ENCODE peak calls at places on chromosomes 13 and 19, in nine cellular contexts. One of them, this sample, is unnamed.

GRCh38 chr13:35711909-35712308 is 235.4 kb upstream of the MAB21L1 start:
- DNase-seq in ovary: no peak
- DNase-seq in Peyer's patch: no peak
- DNase-seq in heart left ventricle: no peak
- DNase-seq in A549: no peak
- DNase-seq in endothelial cell of umbilical vein: no peak
- DNase-seq in uterus: no peak
- DNase-seq in stomach: no peak
- DNase-seq in esophagus squamous epithelium: no peak
- DNase-seq in this sample: no peak

GRCh38 chr13:28622286-28622685 is 36.6 kb upstream of the POMP start:
- DNase-seq in ovary: no peak
- DNase-seq in Peyer's patch: peak; percentile 53
- DNase-seq in heart left ventricle: peak; percentile 66
- DNase-seq in A549: no peak
- DNase-seq in endothelial cell of umbilical vein: no peak
- DNase-seq in uterus: no peak
- DNase-seq in stomach: peak; percentile 27
- DNase-seq in esophagus squamous epithelium: no peak
- DNase-seq in this sample: no peak

GRCh38 chr19:49216076-49216475 is 58.5 kb downstream of the TRPM4 start:
- DNase-seq in ovary: no peak
- DNase-seq in Peyer's patch: no peak
- DNase-seq in heart left ventricle: no peak
- DNase-seq in A549: peak; percentile 37
- DNase-seq in endothelial cell of umbilical vein: no peak
- DNase-seq in uterus: no peak
- DNase-seq in stomach: no peak
- DNase-seq in esophagus squamous epithelium: no peak
- DNase-seq in this sample: no peak

GRCh38 chr13:113656015-113656588 is 1.9 kb downstream of the ATP4B start:
- DNase-seq in ovary: no peak
- DNase-seq in Peyer's patch: peak; percentile 40
- DNase-seq in heart left ventricle: no peak
- DNase-seq in A549: no peak
- DNase-seq in endothelial cell of umbilical vein: no peak
- DNase-seq in uterus: peak; percentile 8
- DNase-seq in stomach: peak; percentile 26
- DNase-seq in esophagus squamous epithelium: no peak
- DNase-seq in this sample: no peak

GRCh38 chr19:15466851-15467733 is 2.7 kb upstream of the RASAL3 start:
- DNase-seq in ovary: no peak
- DNase-seq in Peyer's patch: peak; percentile 67
- DNase-seq in heart left ventricle: no peak
- DNase-seq in A549: peak; percentile 55
- DNase-seq in endothelial cell of umbilical vein: peak; percentile 99
- DNase-seq in uterus: no peak
- DNase-seq in stomach: no peak
- DNase-seq in esophagus squamous epithelium: no peak
- DNase-seq in this sample: peak; percentile 29

GRCh38 chr19:38265213-38265861 is 964 bp downstream of the SPINT2 start:
- DNase-seq in ovary: peak; percentile 33
- DNase-seq in Peyer's patch: peak; percentile 65
- DNase-seq in heart left ventricle: no peak
- DNase-seq in A549: peak; percentile 87
- DNase-seq in endothelial cell of umbilical vein: no peak
- DNase-seq in uterus: no peak
- DNase-seq in stomach: peak; percentile 63
- DNase-seq in esophagus squamous epithelium: no peak
- DNase-seq in this sample: peak; percentile 61

GRCh38 chr13:32941368-32941767 is 74.9 kb upstream of the KL start:
- DNase-seq in ovary: no peak
- DNase-seq in Peyer's patch: no peak
- DNase-seq in heart left ventricle: no peak
- DNase-seq in A549: no peak
- DNase-seq in endothelial cell of umbilical vein: no peak
- DNase-seq in uterus: no peak
- DNase-seq in stomach: no peak
- DNase-seq in esophagus squamous epithelium: no peak
- DNase-seq in this sample: no peak

GRCh38 chr19:12666305-12667048 is at the start of the genes MAN2B1 and WDR83:
- DNase-seq in ovary: peak; percentile 72
- DNase-seq in Peyer's patch: peak; percentile 88
- DNase-seq in heart left ventricle: peak; percentile 85
- DNase-seq in A549: peak; percentile 41
- DNase-seq in endothelial cell of umbilical vein: peak; percentile 82
- DNase-seq in uterus: peak; percentile 64
- DNase-seq in stomach: peak; percentile 81
- DNase-seq in esophagus squamous epithelium: no peak
- DNase-seq in this sample: peak; percentile 78

GRCh38 chr19:7850429-7850819 is 20.4 kb downstream of the EVI5L start:
- DNase-seq in ovary: no peak
- DNase-seq in Peyer's patch: no peak
- DNase-seq in heart left ventricle: peak; percentile 54
- DNase-seq in A549: no peak
- DNase-seq in endothelial cell of umbilical vein: no peak
- DNase-seq in uterus: no peak
- DNase-seq in stomach: no peak
- DNase-seq in esophagus squamous epithelium: no peak
- DNase-seq in this sample: no peak

GRCh38 chr19:53659292-53659691 is 27.5 kb downstream of the DPRX start:
- DNase-seq in ovary: no peak
- DNase-seq in Peyer's patch: no peak
- DNase-seq in heart left ventricle: peak; percentile 36
- DNase-seq in A549: peak; percentile 72
- DNase-seq in endothelial cell of umbilical vein: no peak
- DNase-seq in uterus: no peak
- DNase-seq in stomach: no peak
- DNase-seq in esophagus squamous epithelium: no peak
- DNase-seq in this sample: peak; percentile 29

GRCh38 chr19:2048959-2049740 is 1.9 kb downstream of the MKNK2 start:
- DNase-seq in ovary: peak; percentile 44
- DNase-seq in Peyer's patch: peak; percentile 57
- DNase-seq in heart left ventricle: peak; percentile 63
- DNase-seq in A549: no peak
- DNase-seq in endothelial cell of umbilical vein: no peak
- DNase-seq in uterus: no peak
- DNase-seq in stomach: no peak
- DNase-seq in esophagus squamous epithelium: no peak
- DNase-seq in this sample: peak; percentile 64

GRCh38 chr19:46537136-46538097 is 41.8 kb upstream of the PNMA8B start:
- DNase-seq in ovary: peak; percentile 41
- DNase-seq in Peyer's patch: peak; percentile 86
- DNase-seq in heart left ventricle: peak; percentile 43
- DNase-seq in A549: peak; percentile 55
- DNase-seq in endothelial cell of umbilical vein: peak; percentile 41
- DNase-seq in uterus: no peak
- DNase-seq in stomach: peak; percentile 65
- DNase-seq in esophagus squamous epithelium: no peak
- DNase-seq in this sample: peak; percentile 64

GRCh38 chr13:49357694-49358093 is 86.2 kb downstream of the CAB39L start:
- DNase-seq in ovary: no peak
- DNase-seq in Peyer's patch: no peak
- DNase-seq in heart left ventricle: no peak
- DNase-seq in A549: no peak
- DNase-seq in endothelial cell of umbilical vein: no peak
- DNase-seq in uterus: no peak
- DNase-seq in stomach: no peak
- DNase-seq in esophagus squamous epithelium: no peak
- DNase-seq in this sample: no peak

GRCh38 chr13:33262069-33262487 is 23.5 kb downstream of the STARD13 start:
- DNase-seq in ovary: no peak
- DNase-seq in Peyer's patch: peak; percentile 79
- DNase-seq in heart left ventricle: no peak
- DNase-seq in A549: no peak
- DNase-seq in endothelial cell of umbilical vein: peak; percentile 22
- DNase-seq in uterus: peak; percentile 65
- DNase-seq in stomach: no peak
- DNase-seq in esophagus squamous epithelium: no peak
- DNase-seq in this sample: no peak

GRCh38 chr13:59842507-59842906 is 321.2 kb downstream of the DIAPH3 start:
- DNase-seq in ovary: no peak
- DNase-seq in Peyer's patch: no peak
- DNase-seq in heart left ventricle: no peak
- DNase-seq in A549: no peak
- DNase-seq in endothelial cell of umbilical vein: peak; percentile 17
- DNase-seq in uterus: no peak
- DNase-seq in stomach: no peak
- DNase-seq in esophagus squamous epithelium: no peak
- DNase-seq in this sample: no peak

GRCh38 chr13:20429682-20430081 is 96.0 kb downstream of the CRYL1 start:
- DNase-seq in ovary: no peak
- DNase-seq in Peyer's patch: no peak
- DNase-seq in heart left ventricle: no peak
- DNase-seq in A549: no peak
- DNase-seq in endothelial cell of umbilical vein: no peak
- DNase-seq in uterus: no peak
- DNase-seq in stomach: no peak
- DNase-seq in esophagus squamous epithelium: no peak
- DNase-seq in this sample: no peak

GRCh38 chr13:19664481-19665230 is 31.2 kb downstream of the MPHOSPH8 start:
- DNase-seq in ovary: no peak
- DNase-seq in Peyer's patch: no peak
- DNase-seq in heart left ventricle: no peak
- DNase-seq in A549: no peak
- DNase-seq in endothelial cell of umbilical vein: no peak
- DNase-seq in uterus: no peak
- DNase-seq in stomach: no peak
- DNase-seq in esophagus squamous epithelium: no peak
- DNase-seq in this sample: no peak

GRCh38 chr19:8680676-8681344 is 17.8 kb downstream of the ACTL9 start:
- DNase-seq in ovary: no peak
- DNase-seq in Peyer's patch: no peak
- DNase-seq in heart left ventricle: no peak
- DNase-seq in A549: no peak
- DNase-seq in endothelial cell of umbilical vein: no peak
- DNase-seq in uterus: no peak
- DNase-seq in stomach: no peak
- DNase-seq in esophagus squamous epithelium: no peak
- DNase-seq in this sample: no peak

GRCh38 chr13:79530270-79530669 is 49.3 kb downstream of the NDFIP2 start:
- DNase-seq in ovary: no peak
- DNase-seq in Peyer's patch: no peak
- DNase-seq in heart left ventricle: no peak
- DNase-seq in A549: no peak
- DNase-seq in endothelial cell of umbilical vein: no peak
- DNase-seq in uterus: no peak
- DNase-seq in stomach: no peak
- DNase-seq in esophagus squamous epithelium: no peak
- DNase-seq in this sample: no peak

GRCh38 chr13:113049521-113049941 is 56.1 kb upstream of the F7 start:
- DNase-seq in ovary: no peak
- DNase-seq in Peyer's patch: no peak
- DNase-seq in heart left ventricle: peak; percentile 70
- DNase-seq in A549: no peak
- DNase-seq in endothelial cell of umbilical vein: no peak
- DNase-seq in uterus: no peak
- DNase-seq in stomach: no peak
- DNase-seq in esophagus squamous epithelium: no peak
- DNase-seq in this sample: no peak

GRCh38 chr13:106471957-106472543 is 63.4 kb downstream of the EFNB2 start:
- DNase-seq in ovary: no peak
- DNase-seq in Peyer's patch: peak; percentile 83
- DNase-seq in heart left ventricle: no peak
- DNase-seq in A549: peak; percentile 59
- DNase-seq in endothelial cell of umbilical vein: peak; percentile 77
- DNase-seq in uterus: peak; percentile 40
- DNase-seq in stomach: peak; percentile 68
- DNase-seq in esophagus squamous epithelium: no peak
- DNase-seq in this sample: no peak

DNA sequence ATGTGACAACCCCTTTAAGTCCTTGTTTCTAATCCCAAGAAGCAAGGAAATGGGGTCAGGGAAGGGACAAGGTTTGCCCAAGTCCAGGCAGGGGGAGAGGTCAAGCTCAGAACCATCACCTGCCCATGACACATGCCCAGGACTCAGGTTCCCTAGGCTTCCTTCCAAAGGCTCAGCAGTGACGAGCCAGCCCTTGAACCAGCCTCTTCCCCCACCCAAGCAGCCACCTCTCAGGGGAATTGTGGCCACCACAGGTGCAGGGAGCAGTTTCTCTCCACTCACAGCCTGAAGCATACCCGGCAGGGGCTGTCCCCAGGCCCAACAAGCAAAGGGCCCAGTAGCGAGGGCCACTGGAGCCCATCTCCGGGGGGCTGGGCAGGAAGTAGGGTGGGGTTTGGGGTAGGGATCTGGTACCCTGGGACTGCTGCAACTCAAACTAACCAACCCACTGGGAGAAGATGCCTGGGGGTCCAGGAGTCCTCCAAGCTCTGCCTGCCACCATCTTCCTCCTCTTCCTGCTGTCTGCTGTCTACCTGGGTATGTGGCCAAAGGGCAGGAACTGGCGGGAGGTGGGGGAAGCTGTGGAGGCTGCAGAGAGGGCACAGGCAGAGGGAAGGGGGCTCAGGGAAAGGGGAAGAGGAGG is at the start of gene CD79A:
- DNase-seq in ovary: no peak
- DNase-seq in Peyer's patch: peak; percentile 94
- DNase-seq in heart left ventricle: no peak
- DNase-seq in A549: no peak
- DNase-seq in endothelial cell of umbilical vein: no peak
- DNase-seq in uterus: no peak
- DNase-seq in stomach: no peak
- DNase-seq in esophagus squamous epithelium: no peak
- DNase-seq in this sample: no peak
- TF ChIP-seq POLR2A in ovary: no peak
- TF ChIP-seq POLR2A in Peyer's patch: no peak
- TF ChIP-seq POLR2A in heart left ventricle: no peak
- TF ChIP-seq POLR2A in A549: no peak
- TF ChIP-seq POLR2A in endothelial cell of umbilical vein: no peak
- TF ChIP-seq POLR2A in uterus: no peak
- TF ChIP-seq POLR2A in stomach: no peak
- TF ChIP-seq POLR2A in esophagus squamous epithelium: no peak
- TF ChIP-seq POLR2A in this sample: no peak

GRCh38 chr19:798415-799075 is 1.3 kb downstream of the PTBP1 start:
- DNase-seq in ovary: no peak
- DNase-seq in Peyer's patch: peak; percentile 81
- DNase-seq in heart left ventricle: no peak
- DNase-seq in A549: no peak
- DNase-seq in endothelial cell of umbilical vein: no peak
- DNase-seq in uterus: no peak
- DNase-seq in stomach: no peak
- DNase-seq in esophagus squamous epithelium: no peak
- DNase-seq in this sample: peak; percentile 74
- TF ChIP-seq POLR2A in ovary: no peak
- TF ChIP-seq POLR2A in Peyer's patch: peak; percentile 19
- TF ChIP-seq POLR2A in heart left ventricle: no peak
- TF ChIP-seq POLR2A in A549: no peak
- TF ChIP-seq POLR2A in endothelial cell of umbilical vein: no peak
- TF ChIP-seq POLR2A in uterus: no peak
- TF ChIP-seq POLR2A in stomach: no peak
- TF ChIP-seq POLR2A in esophagus squamous epithelium: no peak
- TF ChIP-seq POLR2A in this sample: no peak

GRCh38 chr13:27122036-27122435 is 49.6 kb downstream of the USP12 start:
- DNase-seq in ovary: no peak
- DNase-seq in Peyer's patch: no peak
- DNase-seq in heart left ventricle: no peak
- DNase-seq in A549: no peak
- DNase-seq in endothelial cell of umbilical vein: no peak
- DNase-seq in uterus: no peak
- DNase-seq in stomach: no peak
- DNase-seq in esophagus squamous epithelium: no peak
- DNase-seq in this sample: no peak
- TF ChIP-seq POLR2A in ovary: no peak
- TF ChIP-seq POLR2A in Peyer's patch: no peak
- TF ChIP-seq POLR2A in heart left ventricle: no peak
- TF ChIP-seq POLR2A in A549: no peak
- TF ChIP-seq POLR2A in endothelial cell of umbilical vein: no peak
- TF ChIP-seq POLR2A in uterus: no peak
- TF ChIP-seq POLR2A in stomach: no peak
- TF ChIP-seq POLR2A in esophagus squamous epithelium: no peak
- TF ChIP-seq POLR2A in this sample: no peak

GRCh38 chr19:40507892-40508291 is 41.1 kb downstream of the SPTBN4 start:
- DNase-seq in ovary: no peak
- DNase-seq in Peyer's patch: no peak
- DNase-seq in heart left ventricle: no peak
- DNase-seq in A549: peak; percentile 42
- DNase-seq in endothelial cell of umbilical vein: no peak
- DNase-seq in uterus: no peak
- DNase-seq in stomach: no peak
- DNase-seq in esophagus squamous epithelium: no peak
- DNase-seq in this sample: no peak
- TF ChIP-seq POLR2A in ovary: no peak
- TF ChIP-seq POLR2A in Peyer's patch: no peak
- TF ChIP-seq POLR2A in heart left ventricle: no peak
- TF ChIP-seq POLR2A in A549: no peak
- TF ChIP-seq POLR2A in endothelial cell of umbilical vein: no peak
- TF ChIP-seq POLR2A in uterus: no peak
- TF ChIP-seq POLR2A in stomach: no peak
- TF ChIP-seq POLR2A in esophagus squamous epithelium: no peak
- TF ChIP-seq POLR2A in this sample: no peak